ENCODE peak calls at places on chromosomes 11 and 22, in nine cellular contexts. One of them, this sample, is unnamed.

GRCh38 chr11:45885274-45885920 is at the start of gene MAPK8IP1:
- DNase-seq in GM10248: peak
- DNase-seq in stimulated activated CD8-positive, alpha-beta memory T cell treated with anti-CD3 and anti-CD28 coated beads, Interleukin-15, amount 100 ng/mL, for 48 hours: peak
- DNase-seq in nucleus accumbens: no peak
- DNase-seq in WTC11: peak
- DNase-seq in GM23248: peak
- DNase-seq in HFFc6: no peak
- DNase-seq in GM03348: peak
- DNase-seq in lung: peak
- DNase-seq in this sample: peak

GRCh38 chr11:101583180-101584128 is at the start of gene TRPC6:
- DNase-seq in GM10248: peak
- DNase-seq in stimulated activated CD8-positive, alpha-beta memory T cell treated with anti-CD3 and anti-CD28 coated beads, Interleukin-15, amount 100 ng/mL, for 48 hours: no peak
- DNase-seq in nucleus accumbens: no peak
- DNase-seq in WTC11: peak
- DNase-seq in GM23248: peak
- DNase-seq in HFFc6: no peak
- DNase-seq in GM03348: peak
- DNase-seq in lung: no peak
- DNase-seq in this sample: no peak

GRCh38 chr11:69909561-69910518 is 90.6 kb upstream of the FGF3 start:
- DNase-seq in GM10248: peak
- DNase-seq in stimulated activated CD8-positive, alpha-beta memory T cell treated with anti-CD3 and anti-CD28 coated beads, Interleukin-15, amount 100 ng/mL, for 48 hours: no peak
- DNase-seq in nucleus accumbens: no peak
- DNase-seq in WTC11: peak
- DNase-seq in GM23248: peak
- DNase-seq in HFFc6: no peak
- DNase-seq in GM03348: peak
- DNase-seq in lung: no peak
- DNase-seq in this sample: no peak

GRCh38 chr22:23519442-23520177 is 60.5 kb downstream of the IGLL1 start:
- DNase-seq in GM10248: no peak
- DNase-seq in stimulated activated CD8-positive, alpha-beta memory T cell treated with anti-CD3 and anti-CD28 coated beads, Interleukin-15, amount 100 ng/mL, for 48 hours: no peak
- DNase-seq in nucleus accumbens: no peak
- DNase-seq in WTC11: no peak
- DNase-seq in GM23248: peak
- DNase-seq in HFFc6: no peak
- DNase-seq in GM03348: no peak
- DNase-seq in lung: no peak
- DNase-seq in this sample: no peak

GRCh38 chr11:120642196-120642894 is 130.8 kb downstream of the GRIK4 start:
- DNase-seq in GM10248: no peak
- DNase-seq in stimulated activated CD8-positive, alpha-beta memory T cell treated with anti-CD3 and anti-CD28 coated beads, Interleukin-15, amount 100 ng/mL, for 48 hours: no peak
- DNase-seq in nucleus accumbens: no peak
- DNase-seq in WTC11: no peak
- DNase-seq in GM23248: no peak
- DNase-seq in HFFc6: no peak
- DNase-seq in GM03348: no peak
- DNase-seq in lung: no peak
- DNase-seq in this sample: no peak

GRCh38 chr22:31250740-31251330 is 38.7 kb downstream of the LIMK2 start:
- DNase-seq in GM10248: no peak
- DNase-seq in stimulated activated CD8-positive, alpha-beta memory T cell treated with anti-CD3 and anti-CD28 coated beads, Interleukin-15, amount 100 ng/mL, for 48 hours: no peak
- DNase-seq in nucleus accumbens: no peak
- DNase-seq in WTC11: no peak
- DNase-seq in GM23248: peak
- DNase-seq in HFFc6: no peak
- DNase-seq in GM03348: peak
- DNase-seq in lung: no peak
- DNase-seq in this sample: no peak

GRCh38 chr22:41075946-41076345 is 16.4 kb upstream of the EP300 start:
- DNase-seq in GM10248: no peak
- DNase-seq in stimulated activated CD8-positive, alpha-beta memory T cell treated with anti-CD3 and anti-CD28 coated beads, Interleukin-15, amount 100 ng/mL, for 48 hours: no peak
- DNase-seq in nucleus accumbens: no peak
- DNase-seq in WTC11: no peak
- DNase-seq in GM23248: no peak
- DNase-seq in HFFc6: no peak
- DNase-seq in GM03348: no peak
- DNase-seq in lung: no peak
- DNase-seq in this sample: peak

GRCh38 chr22:25368271-25368670 is 148.8 kb downstream of the CRYBB2 start:
- DNase-seq in GM10248: no peak
- DNase-seq in stimulated activated CD8-positive, alpha-beta memory T cell treated with anti-CD3 and anti-CD28 coated beads, Interleukin-15, amount 100 ng/mL, for 48 hours: no peak
- DNase-seq in nucleus accumbens: no peak
- DNase-seq in WTC11: no peak
- DNase-seq in GM23248: peak
- DNase-seq in HFFc6: peak
- DNase-seq in GM03348: peak
- DNase-seq in lung: no peak
- DNase-seq in this sample: peak

GRCh38 chr22:49879871-49880270 is 26.2 kb downstream of the ZBED4 start:
- DNase-seq in GM10248: no peak
- DNase-seq in stimulated activated CD8-positive, alpha-beta memory T cell treated with anti-CD3 and anti-CD28 coated beads, Interleukin-15, amount 100 ng/mL, for 48 hours: no peak
- DNase-seq in nucleus accumbens: no peak
- DNase-seq in WTC11: no peak
- DNase-seq in GM23248: no peak
- DNase-seq in HFFc6: no peak
- DNase-seq in GM03348: no peak
- DNase-seq in lung: no peak
- DNase-seq in this sample: no peak

GRCh38 chr11:66854231-66854661 is 2.6 kb upstream of the LRFN4 start:
- DNase-seq in GM10248: no peak
- DNase-seq in stimulated activated CD8-positive, alpha-beta memory T cell treated with anti-CD3 and anti-CD28 coated beads, Interleukin-15, amount 100 ng/mL, for 48 hours: no peak
- DNase-seq in nucleus accumbens: no peak
- DNase-seq in WTC11: no peak
- DNase-seq in GM23248: no peak
- DNase-seq in HFFc6: no peak
- DNase-seq in GM03348: no peak
- DNase-seq in lung: no peak
- DNase-seq in this sample: no peak

GRCh38 chr11:93032580-93032979 is 63.1 kb downstream of the MTNR1B start:
- DNase-seq in GM10248: no peak
- DNase-seq in stimulated activated CD8-positive, alpha-beta memory T cell treated with anti-CD3 and anti-CD28 coated beads, Interleukin-15, amount 100 ng/mL, for 48 hours: no peak
- DNase-seq in nucleus accumbens: no peak
- DNase-seq in WTC11: no peak
- DNase-seq in GM23248: no peak
- DNase-seq in HFFc6: no peak
- DNase-seq in GM03348: no peak
- DNase-seq in lung: no peak
- DNase-seq in this sample: no peak

GRCh38 chr22:50217543-50218152 is 16.8 kb downstream of the SELENOO start:
- DNase-seq in GM10248: no peak
- DNase-seq in stimulated activated CD8-positive, alpha-beta memory T cell treated with anti-CD3 and anti-CD28 coated beads, Interleukin-15, amount 100 ng/mL, for 48 hours: no peak
- DNase-seq in nucleus accumbens: no peak
- DNase-seq in WTC11: no peak
- DNase-seq in GM23248: no peak
- DNase-seq in HFFc6: no peak
- DNase-seq in GM03348: no peak
- DNase-seq in lung: no peak
- DNase-seq in this sample: no peak

This sample was measured in fibroblast of the aortic adventitia.